ENCODE peak calls at places on chromosomes 12 and 14, in six cellular contexts. W is heart right ventricle, R is DND-41, H is mesenchymal stem cell, I is mesendoderm, L is right atrium auricular region. Z is an unnamed sample. For H3K4me1, the result is how much of the 10 kb centered on the place peaks cover.

GRCh38 chr14:80496090-80496489 is 284.8 kb upstream of the DIO2 start:
- DNase-seq in H (no peak), L (no peak), I (no peak), W (no peak), R (no peak), Z (no peak)

GRCh38 chr12:3600039-3600720 is 109.2 kb downstream of the PRMT8 start:
- DNase-seq in W (no peak), H (no peak), I (peak), R (no peak), L (no peak), Z (no peak)

GRCh38 chr12:123940627-123940966 is 32.0 kb downstream of the CCDC92 start:
- DNase-seq in I (no peak), R (no peak), H (no peak), W (no peak), L (no peak), Z (no peak)

GRCh38 chr14:22918519-22918808 is 485 bp downstream of the RBM23 start:
- DNase-seq in W (no peak), I (no peak), R (no peak), L (no peak), H (no peak), Z (no peak)

GRCh38 chr12:120093336-120093591 is 23.3 kb downstream of the RAB35 start:
- DNase-seq in L (no peak), H (no peak), R (no peak), I (no peak), W (no peak), Z (no peak)

GRCh38 chr12:83432176-83432719 is 745.5 kb downstream of the TMTC2 start:
- DNase-seq in W (no peak), H (no peak), I (peak), L (no peak), R (no peak), Z (no peak)

GRCh38 chr14:100899841-100900771 is 3.4 kb downstream of the RTL1 start:
- DNase-seq in H (peak), I (peak), W (no peak), R (no peak), L (peak), Z (no peak)

GRCh38 chr12:124764451-124764850 is 99.2 kb downstream of the SCARB1 start:
- DNase-seq in L (no peak), H (peak), R (peak), I (peak), W (no peak), Z (peak)

GRCh38 chr12:71871116-71871515 is 31.6 kb downstream of the TBC1D15 start:
- DNase-seq in I (no peak), H (peak), L (no peak), R (no peak), W (no peak), Z (no peak)

GRCh38 chr14:60114881-60115280 is 23.2 kb downstream of the PCNX4 start:
- DNase-seq in L (no peak), R (no peak), W (no peak), I (no peak), H (no peak), Z (no peak)

GRCh38 chr14:24130380-24130716 is at the start of gene FITM1:
- DNase-seq in I (no peak), L (no peak), H (no peak), W (no peak), R (no peak), Z (no peak)

GRCh38 chr14:88934231-88934898 is 109.9 kb downstream of the TTC8 start:
- DNase-seq in I (no peak), H (no peak), R (no peak), L (no peak), W (no peak), Z (no peak)

GRCh38 chr12:1916396-1917171 is 1.9 kb downstream of the CACNA2D4 start:
- DNase-seq in L (peak), R (no peak), W (peak), I (no peak), H (no peak), Z (no peak)

GRCh38 chr12:57241556-57242310 is 9.3 kb downstream of the STAC3 start:
- DNase-seq in H (peak), W (no peak), L (no peak), R (no peak), I (no peak), Z (no peak)

GRCh38 chr12:57239587-57240068 is 10.1 kb downstream of the SHMT2 start:
- DNase-seq in H (no peak), W (no peak), R (no peak), I (peak), L (no peak), Z (no peak)

GRCh38 chr12:57238854-57239554 is 9.5 kb downstream of the SHMT2 start:
- DNase-seq in I (peak), H (peak), L (peak), R (peak), W (peak), Z (peak)

GRCh38 chr12:57240926-57241555 is 9.9 kb downstream of the STAC3 start:
- DNase-seq in L (no peak), I (peak), W (no peak), H (peak), R (no peak), Z (no peak)

GRCh38 chr12:57240069-57240921 is 10.7 kb downstream of the STAC3 start:
- DNase-seq in W (no peak), I (peak), R (peak), L (no peak), H (peak), Z (peak)
- H3K27ac ChIP-seq in W (peak), I (no peak), R (no peak), L (no peak), H (no peak), Z (peak)

DNA sequence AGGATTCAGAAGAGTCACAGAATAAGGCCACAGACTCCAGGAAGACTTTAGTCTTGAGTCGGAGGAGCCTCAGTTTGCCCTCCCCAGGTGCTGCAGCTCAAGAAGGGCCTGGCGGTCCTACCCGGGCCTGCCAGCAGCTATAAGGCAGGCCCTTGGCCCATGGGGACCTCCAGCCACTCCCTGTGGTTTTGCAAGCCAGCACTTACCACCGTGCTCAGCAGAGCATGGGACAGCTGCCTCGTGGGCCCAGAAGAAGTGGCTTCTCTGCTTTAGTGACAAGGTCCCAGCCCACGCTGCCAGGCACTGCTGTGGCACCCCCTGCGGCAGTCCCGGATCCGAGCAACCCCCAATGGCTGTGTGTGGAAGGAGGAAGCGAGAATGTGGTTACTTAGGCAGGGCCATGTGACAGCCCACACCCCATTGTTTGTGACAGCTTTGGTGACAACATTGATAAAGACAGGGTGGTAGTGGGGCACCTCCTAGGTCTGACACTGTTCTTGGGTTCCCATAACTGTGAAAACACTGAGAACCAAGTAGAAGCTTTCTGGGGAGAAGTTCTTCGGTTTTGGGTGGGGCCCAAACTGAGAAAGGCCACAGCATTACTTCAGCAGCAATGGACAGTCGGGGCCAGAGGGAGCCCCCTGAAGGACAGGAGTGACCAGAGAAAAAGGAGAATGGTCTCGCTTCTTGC is at the start of gene SELPLG:
- DNase-seq in W (peak), I (no peak), R (peak), L (peak), H (no peak), Z (peak)
- H3K4me1 ChIP-seq in W (under half), I (under half), R (half or more), L (under half), H (half or more), Z (half or more)

DNA sequence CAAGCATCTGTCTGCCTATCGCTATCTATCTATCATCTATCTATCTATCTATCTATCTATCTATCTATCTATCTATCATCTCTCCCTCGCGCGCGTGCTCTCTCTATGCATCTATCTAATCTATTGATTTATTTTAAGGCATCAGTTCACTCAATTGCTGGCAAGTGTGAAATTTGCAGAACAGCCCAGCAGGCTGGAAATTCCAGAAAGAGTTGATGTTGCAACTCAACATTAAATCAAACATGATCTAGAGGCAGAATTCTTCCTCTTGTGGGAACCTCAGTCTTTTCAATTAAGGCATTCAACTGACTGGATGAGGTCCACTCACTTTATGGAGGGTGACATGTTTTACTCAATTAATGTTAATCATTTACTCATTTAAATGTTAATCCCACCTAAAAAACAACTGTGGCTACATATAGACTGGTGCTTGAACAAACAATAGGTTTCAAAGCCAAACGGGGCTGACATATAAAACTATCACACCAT is 1210.8 kb downstream of the GALC start:
- DNase-seq in I (no peak), L (no peak), W (no peak), R (no peak), H (peak), Z (no peak)
- H3K27ac ChIP-seq in I (no peak), L (no peak), W (no peak), R (no peak), H (no peak), Z (no peak)

DNA sequence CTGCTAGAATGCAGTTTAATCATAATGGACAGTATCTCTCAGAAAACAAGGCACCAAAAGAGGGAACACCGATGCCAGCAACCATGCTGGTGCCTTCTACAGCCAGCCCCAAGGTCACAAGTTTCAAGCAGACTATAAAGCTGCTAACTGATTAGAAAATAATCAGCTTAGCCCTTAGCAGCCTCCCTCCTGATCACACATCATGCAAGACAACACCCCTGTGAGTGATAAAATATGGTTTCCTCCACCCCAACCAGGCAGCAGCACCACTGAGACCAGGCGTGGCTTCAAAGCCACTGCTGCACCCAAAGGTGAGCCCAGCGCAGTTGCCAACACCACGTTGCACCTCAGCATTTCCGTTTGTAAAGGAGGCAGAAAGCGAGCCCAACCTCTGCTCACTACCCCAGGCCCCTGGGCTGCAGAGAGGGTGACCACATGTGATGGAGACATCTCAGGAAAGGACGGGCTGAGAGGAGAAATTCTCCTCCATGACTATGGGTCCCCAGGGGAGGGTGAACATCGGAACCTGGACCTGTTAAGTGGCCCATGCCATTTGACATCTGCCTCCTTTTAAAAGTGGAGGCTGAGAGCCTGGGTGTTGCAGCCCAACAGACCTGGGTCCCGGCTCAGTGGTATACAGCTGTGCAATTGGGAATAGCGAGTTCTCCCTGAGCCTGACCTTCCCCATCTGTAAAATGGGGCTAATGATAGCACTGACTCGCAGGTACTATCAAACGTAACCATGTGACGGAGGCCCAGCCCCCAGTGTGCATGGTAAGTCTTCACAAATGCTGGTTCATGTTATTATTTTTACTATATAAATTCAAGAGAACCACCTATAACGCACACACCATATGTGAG is 11.5 kb downstream of the ZFP36L1 start:
- DNase-seq in I (peak), R (peak), W (no peak), L (peak), H (no peak), Z (peak)
- H3K4me1 ChIP-seq in I (under half), R (under half), W (half or more), L (half or more), H (under half), Z (half or more)